ENCODE peak calls at places on chromosomes 16 and 17, in five cellular contexts. R is osteoblast, W is stomach, H is esophagus squamous epithelium, Q is tibial artery. V is an unnamed sample.

GRCh38 chr17:66779186-66779585 is 55.7 kb upstream of the CACNG5 start:
- DNase-seq in R (no peak), W (no peak), H (no peak), Q (no peak), V (no peak)

GRCh38 chr16:69490707-69491324 is 66.4 kb downstream of the CYB5B start:
- DNase-seq in R (no peak), W (no peak), H (no peak), Q (no peak), V (no peak)

GRCh38 chr17:42548070-42548837 is 4.5 kb upstream of the HSD17B1 start:
- DNase-seq in R (peak; percentile 90), W (peak; percentile 94), H (no peak), Q (no peak), V (peak; percentile 90)

GRCh38 chr17:53765609-53766008 is 57.1 kb upstream of the KIF2B start:
- DNase-seq in R (no peak), W (no peak), H (no peak), Q (no peak), V (no peak)

GRCh38 chr16:73949574-73950348 is 346.9 kb upstream of the PSMD7 start:
- DNase-seq in R (peak; percentile 70), W (no peak), H (no peak), Q (no peak), V (no peak)

GRCh38 chr17:6461246-6461645 is 17.0 kb downstream of the PIMREG start:
- DNase-seq in R (no peak), W (no peak), H (no peak), Q (no peak), V (no peak)

GRCh38 chr17:16027708-16028584 is 28.3 kb downstream of the TTC19 start:
- DNase-seq in R (peak; percentile 89), W (no peak), H (no peak), Q (no peak), V (no peak)

GRCh38 chr16:63749256-63749655 is 1372.6 kb downstream of the CDH11 start:
- DNase-seq in R (no peak), W (no peak), H (no peak), Q (no peak), V (no peak)

GRCh38 chr17:29664743-29665479 is 42.2 kb upstream of the CORO6 start:
- DNase-seq in R (peak; percentile 71), W (no peak), H (no peak), Q (no peak), V (no peak)

GRCh38 chr16:55490301-55490700 is 11.3 kb downstream of the MMP2 start:
- DNase-seq in R (no peak), W (no peak), H (no peak), Q (no peak), V (no peak)

GRCh38 chr17:20966869-20967268 is 75.9 kb downstream of the USP22 start:
- DNase-seq in R (no peak), W (no peak), H (no peak), Q (no peak), V (no peak)

GRCh38 chr17:73101031-73101430 is 8.5 kb upstream of the SLC39A11 start:
- DNase-seq in R (no peak), W (peak; percentile 50), H (no peak), Q (no peak), V (no peak)

GRCh38 chr16:50697881-50698767 is 4.7 kb downstream of the NOD2 start:
- DNase-seq in R (peak; percentile 92), W (peak; percentile 40), H (no peak), Q (peak; percentile 69), V (no peak)

GRCh38 chr17:72631568-72631967 is 460.9 kb downstream of the SLC39A11 start:
- DNase-seq in R (no peak), W (no peak), H (no peak), Q (no peak), V (no peak)

GRCh38 chr17:73855933-73856332 is 211.7 kb upstream of the SDK2 start:
- DNase-seq in R (no peak), W (no peak), H (no peak), Q (no peak), V (no peak)

GRCh38 chr17:75587718-75588545 is at the start of gene MYO15B:
- DNase-seq in R (peak; percentile 86), W (peak; percentile 60), H (no peak), Q (no peak), V (peak; percentile 76)

GRCh38 chr16:8229011-8229520 is 361.2 kb downstream of the TMEM114 start:
- DNase-seq in R (no peak), W (no peak), H (no peak), Q (no peak), V (no peak)

GRCh38 chr17:28446716-28447395 is 26.6 kb upstream of the SLC13A2 start:
- DNase-seq in R (no peak), W (no peak), H (no peak), Q (no peak), V (no peak)

GRCh38 chr16:56258508-56259424 is 67.5 kb downstream of the GNAO1 start:
- DNase-seq in R (no peak), W (no peak), H (no peak), Q (peak; percentile 52), V (no peak)

GRCh38 chr16:12317856-12318591 is 341.5 kb downstream of the SNX29 start:
- DNase-seq in R (no peak), W (no peak), H (no peak), Q (no peak), V (no peak)

GRCh38 chr16:10312784-10313724 is 72.8 kb upstream of the ATF7IP2 start:
- DNase-seq in R (no peak), W (peak; percentile 3), H (no peak), Q (no peak), V (no peak)

GRCh38 chr17:44331249-44331760 is 6.7 kb upstream of the SLC25A39 start:
- DNase-seq in R (peak; percentile 86), W (peak; percentile 80), H (no peak), Q (no peak), V (peak; percentile 59)

GRCh38 chr17:338442-339192 is 14.0 kb downstream of the RPH3AL start:
- DNase-seq in R (peak; percentile 59), W (peak; percentile 63), H (no peak), Q (no peak), V (peak; percentile 93)

GRCh38 chr16:4383591-4384495 is 12.2 kb downstream of the VASN start:
- DNase-seq in R (peak; percentile 92), W (no peak), H (no peak), Q (peak; percentile 74), V (peak; percentile 67)

GRCh38 chr17:81173761-81174160 is 7.7 kb upstream of the AATK start:
- DNase-seq in R (no peak), W (no peak), H (no peak), Q (no peak), V (no peak)

GRCh38 chr16:56576585-56577299 is 11.9 kb downstream of the MT4 start:
- DNase-seq in R (no peak), W (peak; percentile 87), H (peak; percentile 6), Q (peak; percentile 78), V (peak; percentile 90)

GRCh38 chr16:17161034-17161433 is 309.7 kb downstream of the XYLT1 start:
- DNase-seq in R (no peak), W (no peak), H (no peak), Q (no peak), V (no peak)

GRCh38 chr16:17155936-17156335 is 314.8 kb downstream of the XYLT1 start:
- DNase-seq in R (no peak), W (no peak), H (no peak), Q (no peak), V (no peak)

GRCh38 chr16:17159616-17160015 is 311.1 kb downstream of the XYLT1 start:
- DNase-seq in R (no peak), W (no peak), H (no peak), Q (no peak), V (no peak)

GRCh38 chr16:17162560-17162959 is 308.2 kb downstream of the XYLT1 start:
- DNase-seq in R (no peak), W (no peak), H (no peak), Q (no peak), V (no peak)

GRCh38 chr16:17160285-17160854 is 310.4 kb downstream of the XYLT1 start:
- DNase-seq in R (peak; percentile 58), W (no peak), H (no peak), Q (no peak), V (no peak)
- TF ChIP-seq CTCF in R (no peak), W (no peak), H (no peak), Q (no peak), V (no peak)

DNA sequence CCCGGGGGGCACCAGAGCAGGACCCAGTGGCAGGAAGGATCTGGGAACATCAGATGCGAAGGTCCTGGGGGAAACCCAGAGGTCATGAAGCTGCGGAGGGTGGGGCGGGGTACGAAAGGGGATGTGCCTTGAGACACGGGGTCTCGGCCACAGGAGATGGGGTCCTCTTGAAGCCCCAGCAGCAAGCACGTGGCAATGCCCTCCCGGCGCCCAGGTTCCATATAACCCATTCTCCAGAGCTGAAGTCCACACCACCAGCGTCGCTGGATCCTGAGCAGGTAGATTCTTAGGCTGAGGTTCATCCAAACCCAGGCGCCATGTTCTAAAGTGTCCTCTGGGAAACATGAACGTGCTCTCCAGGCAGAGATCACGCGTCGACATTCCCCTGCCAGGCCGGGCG is 20.9 kb downstream of the PIEZO1 start:
- DNase-seq in R (no peak), W (no peak), H (no peak), Q (no peak), V (no peak)
- H3K4me1 ChIP-seq in R (peaks cover 27% of the 10 kb centered on the region), W (peaks cover 98% of the 10 kb centered on the region), H (peaks cover 100% of the 10 kb centered on the region), Q (peaks cover 91% of the 10 kb centered on the region), V (no peaks in the 10 kb centered on the region)

GRCh38 chr17:10756146-10756545 is 26.3 kb upstream of the TMEM220 start:
- DNase-seq in R (no peak), W (no peak), H (no peak), Q (no peak), V (no peak)
- H3K27me3 ChIP-seq in R (no peaks in the 10 kb centered on the region), W (no peaks in the 10 kb centered on the region), H (no peaks in the 10 kb centered on the region), Q (no peaks in the 10 kb centered on the region), V (no peaks in the 10 kb centered on the region)

DNA sequence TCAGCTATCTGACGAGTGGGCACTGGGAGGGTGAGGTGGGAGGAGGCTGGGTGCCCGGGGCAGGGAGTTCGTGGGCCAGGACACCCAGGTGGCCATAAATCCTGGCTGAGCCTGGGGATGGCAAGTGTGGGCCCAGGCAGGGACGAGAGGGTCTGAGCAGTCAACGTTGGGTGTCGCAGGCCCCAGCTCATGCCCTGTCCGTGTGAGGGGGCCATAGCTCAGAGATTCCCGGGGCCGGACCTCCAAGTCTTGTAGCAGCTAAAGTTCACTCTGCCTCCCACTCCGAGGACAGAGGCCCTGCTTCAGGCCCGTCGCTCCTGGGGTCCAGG is 34.4 kb downstream of the CTU2 start:
- DNase-seq in R (no peak), W (no peak), H (no peak), Q (no peak), V (no peak)
- TF ChIP-seq CTCF in R (no peak), W (no peak), H (no peak), Q (no peak), V (no peak)

DNA sequence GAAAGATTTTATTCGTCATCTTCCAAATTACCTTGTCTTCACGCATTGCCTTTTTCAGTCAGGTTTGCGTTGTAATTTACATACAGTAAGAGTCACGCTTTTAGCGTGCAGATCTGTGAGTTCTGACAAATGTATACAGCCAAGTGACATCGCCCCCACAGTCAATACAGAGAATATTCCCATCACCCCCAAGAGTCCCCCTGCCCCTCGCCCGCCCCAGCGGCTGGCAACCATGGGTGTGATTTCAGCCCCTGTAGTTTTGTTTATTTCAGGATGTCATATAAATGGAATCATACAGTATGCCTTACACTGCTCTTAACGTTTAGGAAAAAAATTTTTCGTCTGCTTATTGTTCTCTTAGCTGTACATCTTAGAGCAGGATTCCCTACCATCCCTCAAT is 157.8 kb downstream of the CMIP start:
- DNase-seq in R (peak; percentile 51), W (no peak), H (no peak), Q (no peak), V (no peak)
- H3K4me1 ChIP-seq in R (peaks cover 36% of the 10 kb centered on the region), W (peaks cover 61% of the 10 kb centered on the region), H (peaks cover 92% of the 10 kb centered on the region), Q (peaks cover 25% of the 10 kb centered on the region), V (peaks cover 6% of the 10 kb centered on the region)